ENCODE peak calls at places on chromosomes 12 and 14, in four cellular contexts. One of them, this sample, is unnamed.

GRCh38 chr12:31474751-31475150 is 116.2 kb downstream of the DENND5B start:
- DNase-seq in HepG2: no peak
- DNase-seq in K562: no peak
- DNase-seq in H1: no peak
- DNase-seq in this sample: no peak

GRCh38 chr12:110180591-110181005 is 56.4 kb downstream of the IFT81 start:
- DNase-seq in HepG2: no peak
- DNase-seq in K562: no peak
- DNase-seq in H1: no peak
- DNase-seq in this sample: no peak

GRCh38 chr12:24996102-24996797 is 47.3 kb upstream of the BCAT1 start:
- DNase-seq in HepG2: no peak
- DNase-seq in K562: no peak
- DNase-seq in H1: no peak
- DNase-seq in this sample: no peak

GRCh38 chr12:6692888-6693287 is 3.7 kb upstream of the ZNF384 start:
- DNase-seq in HepG2: no peak
- DNase-seq in K562: no peak
- DNase-seq in H1: no peak
- DNase-seq in this sample: no peak

GRCh38 chr14:87888136-87888999 is 104.6 kb downstream of the GALC start:
- DNase-seq in HepG2: peak; percentile 14
- DNase-seq in K562: peak; percentile 37
- DNase-seq in H1: peak; percentile 89
- DNase-seq in this sample: no peak

GRCh38 chr12:10288989-10289388 is 18.7 kb upstream of the KLRD1 start:
- DNase-seq in HepG2: no peak
- DNase-seq in K562: no peak
- DNase-seq in H1: no peak
- DNase-seq in this sample: no peak

GRCh38 chr12:24042651-24043050 is 93.2 kb upstream of the SOX5 start:
- DNase-seq in HepG2: peak; percentile 24
- DNase-seq in K562: no peak
- DNase-seq in H1: no peak
- DNase-seq in this sample: no peak

GRCh38 chr14:45028107-45028626 is 55.7 kb upstream of the PRPF39 start:
- DNase-seq in HepG2: no peak
- DNase-seq in K562: no peak
- DNase-seq in H1: no peak
- DNase-seq in this sample: no peak

GRCh38 chr14:77105118-77105517 is 7.1 kb downstream of the CIPC start:
- DNase-seq in HepG2: no peak
- DNase-seq in K562: no peak
- DNase-seq in H1: no peak
- DNase-seq in this sample: no peak

GRCh38 chr12:19095331-19095730 is 34.2 kb upstream of the PLEKHA5 start:
- DNase-seq in HepG2: no peak
- DNase-seq in K562: no peak
- DNase-seq in H1: no peak
- DNase-seq in this sample: no peak

GRCh38 chr14:77200406-77200985 is 18.9 kb downstream of the TMEM63C start:
- DNase-seq in HepG2: no peak
- DNase-seq in K562: no peak
- DNase-seq in H1: no peak
- DNase-seq in this sample: no peak

GRCh38 chr14:104392001-104392395 is 187.6 kb upstream of the C14orf180 start:
- DNase-seq in HepG2: no peak
- DNase-seq in K562: no peak
- DNase-seq in H1: no peak
- DNase-seq in this sample: no peak

GRCh38 chr14:36582011-36582873 is at the start of gene NKX2-8:
- DNase-seq in HepG2: no peak
- DNase-seq in K562: peak; percentile 28
- DNase-seq in H1: peak; percentile 76
- DNase-seq in this sample: no peak

GRCh38 chr12:32048791-32049190 is 57.9 kb upstream of the BICD1 start:
- DNase-seq in HepG2: no peak
- DNase-seq in K562: no peak
- DNase-seq in H1: no peak
- DNase-seq in this sample: no peak

GRCh38 chr14:74019743-74020142 is 594 bp downstream of the BBOF1 start:
- DNase-seq in HepG2: peak; percentile 23
- DNase-seq in K562: no peak
- DNase-seq in H1: no peak
- DNase-seq in this sample: peak; percentile 28

GRCh38 chr14:63091394-63091996 is 46.2 kb upstream of the KCNH5 start:
- DNase-seq in HepG2: no peak
- DNase-seq in K562: no peak
- DNase-seq in H1: no peak
- DNase-seq in this sample: no peak

GRCh38 chr12:27244680-27245005 is 557 bp downstream of the STK38L start:
- DNase-seq in HepG2: no peak
- DNase-seq in K562: no peak
- DNase-seq in H1: no peak
- DNase-seq in this sample: peak; percentile 47

GRCh38 chr14:25132734-25133422 is 82.9 kb upstream of the STXBP6 start:
- DNase-seq in HepG2: peak; percentile 84
- DNase-seq in K562: peak; percentile 43
- DNase-seq in H1: peak; percentile 78
- DNase-seq in this sample: peak; percentile 39

GRCh38 chr12:52633383-52633782 is 15.0 kb upstream of the KRT73 start:
- DNase-seq in HepG2: no peak
- DNase-seq in K562: no peak
- DNase-seq in H1: peak; percentile 22
- DNase-seq in this sample: no peak

GRCh38 chr14:53842938-53843337 is 113.7 kb downstream of the BMP4 start:
- DNase-seq in HepG2: peak; percentile 95
- DNase-seq in K562: no peak
- DNase-seq in H1: no peak
- DNase-seq in this sample: peak; percentile 75

GRCh38 chr12:114018669-114019068 is 52.5 kb upstream of the RBM19 start:
- DNase-seq in HepG2: no peak
- DNase-seq in K562: no peak
- DNase-seq in H1: no peak
- DNase-seq in this sample: no peak

GRCh38 chr14:68970096-68970612 is 8.9 kb downstream of the ACTN1 start:
- DNase-seq in HepG2: no peak
- DNase-seq in K562: no peak
- DNase-seq in H1: no peak
- DNase-seq in this sample: peak; percentile 39

GRCh38 chr14:102949801-102950451 is 27.5 kb downstream of the AMN start:
- DNase-seq in HepG2: no peak
- DNase-seq in K562: no peak
- DNase-seq in H1: no peak
- DNase-seq in this sample: no peak

GRCh38 chr12:82694970-82695369 is 8.3 kb downstream of the TMTC2 start:
- DNase-seq in HepG2: no peak
- DNase-seq in K562: no peak
- DNase-seq in H1: no peak
- DNase-seq in this sample: peak; percentile 21

GRCh38 chr14:100898935-100899840 is 4.3 kb downstream of the RTL1 start:
- DNase-seq in HepG2: no peak
- DNase-seq in K562: no peak
- DNase-seq in H1: peak; percentile 49
- DNase-seq in this sample: peak; percentile 93

GRCh38 chr12:111444706-111445310 is 39.1 kb downstream of the SH2B3 start:
- DNase-seq in HepG2: no peak
- DNase-seq in K562: no peak
- DNase-seq in H1: peak; percentile 48
- DNase-seq in this sample: no peak

GRCh38 chr14:95318399-95318834 is 1.3 kb downstream of the CLMN start:
- DNase-seq in HepG2: no peak
- DNase-seq in K562: no peak
- DNase-seq in H1: no peak
- DNase-seq in this sample: no peak
- H3K4me2 ChIP-seq in HepG2: peak overlapping the region; percentile 86
- H3K4me2 ChIP-seq in K562: no peak overlapping the region
- H3K4me2 ChIP-seq in H1: peak overlapping the region; percentile 95
- H3K4me2 ChIP-seq in this sample: peak overlapping the region; percentile 61

DNA sequence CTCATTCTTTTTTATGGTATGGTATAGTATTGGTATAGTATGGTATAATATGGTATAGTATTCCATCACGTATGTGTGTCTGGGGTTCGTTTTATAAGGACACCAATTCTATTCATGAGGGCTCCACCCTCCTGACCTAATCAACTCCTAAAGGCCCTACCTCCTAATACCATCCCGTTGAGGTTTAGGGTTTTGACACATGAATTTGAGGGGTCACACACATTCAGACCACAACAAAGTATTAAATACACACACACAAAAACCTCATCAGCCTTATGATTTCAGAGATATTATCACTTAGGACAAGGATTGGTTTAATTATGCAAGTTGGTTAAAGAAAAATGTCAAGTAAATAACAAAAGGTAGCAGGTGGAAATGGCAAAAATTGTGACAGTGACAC is 54.1 kb upstream of the CHST11 start:
- DNase-seq in HepG2: no peak
- DNase-seq in K562: no peak
- DNase-seq in H1: no peak
- DNase-seq in this sample: no peak
- TF ChIP-seq EZH2 in HepG2: no peak
- TF ChIP-seq EZH2 in K562: no peak
- TF ChIP-seq EZH2 in H1: no peak
- TF ChIP-seq EZH2 in this sample: no peak

GRCh38 chr14:71606575-71606974 is 325.7 kb upstream of the RGS6 start:
- DNase-seq in HepG2: no peak
- DNase-seq in K562: no peak
- DNase-seq in H1: no peak
- DNase-seq in this sample: no peak

GRCh38 chr14:71610149-71610548 is 322.1 kb upstream of the RGS6 start:
- DNase-seq in HepG2: no peak
- DNase-seq in K562: no peak
- DNase-seq in H1: no peak
- DNase-seq in this sample: no peak

GRCh38 chr14:71607056-71607455 is 325.2 kb upstream of the RGS6 start:
- DNase-seq in HepG2: no peak
- DNase-seq in K562: no peak
- DNase-seq in H1: no peak
- DNase-seq in this sample: no peak

GRCh38 chr14:71606064-71606463 is 326.2 kb upstream of the RGS6 start:
- DNase-seq in HepG2: no peak
- DNase-seq in K562: no peak
- DNase-seq in H1: no peak
- DNase-seq in this sample: no peak

DNA sequence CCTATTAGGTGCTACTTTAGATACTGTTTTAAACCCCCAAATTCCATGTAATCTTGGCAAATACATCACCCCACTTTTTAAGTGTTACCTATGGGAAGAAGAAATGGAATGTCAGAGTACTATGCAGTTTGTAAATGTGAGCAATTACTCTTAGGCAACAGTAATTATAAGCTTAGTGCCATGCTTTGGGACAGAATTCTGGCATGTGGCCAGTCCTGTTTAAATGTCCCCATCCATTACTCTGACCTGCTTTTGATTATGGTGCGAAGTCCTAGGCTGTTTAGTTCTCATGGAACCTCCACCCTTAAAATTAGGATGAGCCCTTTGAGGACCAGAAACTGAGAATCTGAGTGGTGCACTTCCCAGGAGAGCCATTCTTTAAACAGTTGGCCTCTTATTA is 321.4 kb upstream of the RGS6 start:
- DNase-seq in HepG2: no peak
- DNase-seq in K562: no peak
- DNase-seq in H1: no peak
- DNase-seq in this sample: no peak
- TF ChIP-seq JUN in HepG2: no peak
- TF ChIP-seq JUN in K562: no peak
- TF ChIP-seq JUN in H1: no peak
- TF ChIP-seq JUN in this sample: no peak

GRCh38 chr12:46831335-46832083 is 5.7 kb upstream of the SLC38A4 start:
- DNase-seq in HepG2: no peak
- DNase-seq in K562: no peak
- DNase-seq in H1: peak; percentile 73
- DNase-seq in this sample: no peak
- H3K4me2 ChIP-seq in HepG2: no peak overlapping the region
- H3K4me2 ChIP-seq in K562: no peak overlapping the region
- H3K4me2 ChIP-seq in H1: peak overlapping the region; percentile 74
- H3K4me2 ChIP-seq in this sample: peak overlapping the region; percentile 51